ENCODE peak calls at places on chromosomes 4 and X, in seven cellular contexts. D is naive thymus-derived CD8-positive, alpha-beta T cell; X is cardiac muscle cell; B is HS-5; F is midbrain; T is AG09309; E is GM13976. R is an unnamed sample.
A peak's percentile ranks its signal among the peaks of the same experiment; 100 is the strongest.

GRCh38 chrX:9765072-9765736 is 443 bp downstream of the GPR143 start:
- DNase-seq in D (no peak), X (no peak), B (no peak), F (no peak), T (no peak), E (no peak), R (no peak)

GRCh38 chr4:139555705-139556070 is 331 bp downstream of the SETD7 start:
- DNase-seq in D (no peak), X (no peak), B (no peak), F (peak; percentile 56), T (no peak), E (no peak), R (no peak)

GRCh38 chr4:14168919-14169318 is 541.4 kb upstream of the BOD1L1 start:
- DNase-seq in D (no peak), X (peak; percentile 75), B (peak; percentile 95), F (no peak), T (peak; percentile 56), E (no peak), R (peak; percentile 88)

GRCh38 chrX:63673896-63674295 is 111.1 kb downstream of the ARHGEF9 start:
- DNase-seq in D (no peak), X (no peak), B (no peak), F (no peak), T (no peak), E (no peak), R (no peak)

GRCh38 chr4:6217716-6218381 is 17.5 kb upstream of the JAKMIP1 start:
- DNase-seq in D (no peak), X (no peak), B (no peak), F (no peak), T (no peak), E (no peak), R (no peak)

GRCh38 chr4:111066887-111067286 is 444.0 kb upstream of the PITX2 start:
- DNase-seq in D (no peak), X (no peak), B (no peak), F (no peak), T (peak; percentile 5), E (no peak), R (no peak)

GRCh38 chrX:122220644-122221373 is 963.3 kb upstream of the GRIA3 start:
- DNase-seq in D (no peak), X (no peak), B (no peak), F (no peak), T (no peak), E (no peak), R (no peak)

GRCh38 chr4:4248885-4249203 is 821 bp upstream of the TMEM128 start:
- DNase-seq in D (no peak), X (no peak), B (no peak), F (no peak), T (no peak), E (peak; percentile 21), R (no peak)

GRCh38 chr4:8303485-8304281 is 34.1 kb downstream of the HTRA3 start:
- DNase-seq in D (no peak), X (peak; percentile 93), B (peak; percentile 73), F (peak; percentile 3), T (peak; percentile 79), E (no peak), R (peak; percentile 60)

GRCh38 chrX:45771114-45771513 is 570.4 kb upstream of the DIPK2B start:
- DNase-seq in D (no peak), X (peak; percentile 79), B (peak; percentile 84), F (no peak), T (peak; percentile 92), E (no peak), R (peak; percentile 94)

GRCh38 chr4:37837446-37837845 is 11.0 kb downstream of the PGM2 start:
- DNase-seq in D (no peak), X (peak; percentile 92), B (peak; percentile 77), F (no peak), T (peak; percentile 59), E (no peak), R (peak; percentile 73)

GRCh38 chrX:78066110-78066509 is 37.9 kb upstream of the PGK1 start:
- DNase-seq in D (no peak), X (peak; percentile 8), B (no peak), F (no peak), T (no peak), E (no peak), R (no peak)

GRCh38 chr4:110959041-110959643 is 336.3 kb upstream of the PITX2 start:
- DNase-seq in D (no peak), X (peak; percentile 36), B (peak; percentile 11), F (no peak), T (no peak), E (no peak), R (no peak)

R was measured in HCEC 1CT.